ENCODE peak calls at places on chromosome 20, in four cellular contexts. Y, A, L and W are unnamed samples.

GRCh38 chr20:15913661-15914060 is 659.6 kb downstream of the KIF16B start:
- DNase-seq in Y (no peak), A (no peak), L (no peak), W (no peak)

GRCh38 chr20:50663095-50663821 is 28.1 kb downstream of the RIPOR3 start:
- DNase-seq in Y (no peak), A (no peak), L (no peak), W (peak)

GRCh38 chr20:22430154-22430745 is 154.1 kb downstream of the FOXA2 start:
- DNase-seq in Y (no peak), A (no peak), L (no peak), W (no peak)

GRCh38 chr20:1467355-1468116 is 887 bp upstream of the NSFL1C start:
- DNase-seq in Y (no peak), A (no peak), L (no peak), W (no peak)

GRCh38 chr20:63529180-63529860 is 7.9 kb downstream of the PTK6 start:
- DNase-seq in Y (no peak), A (no peak), L (no peak), W (no peak)

GRCh38 chr20:38303908-38304379 is at the start of gene BPI:
- DNase-seq in Y (no peak), A (peak), L (no peak), W (peak)

GRCh38 chr20:58475466-58475865 is 39.7 kb downstream of the APCDD1L start:
- DNase-seq in Y (no peak), A (no peak), L (no peak), W (no peak)

GRCh38 chr20:14498809-14499208 is 161.4 kb upstream of the FLRT3 start:
- DNase-seq in Y (no peak), A (no peak), L (no peak), W (no peak)

GRCh38 chr20:57581202-57582028 is 20.5 kb downstream of the PCK1 start:
- DNase-seq in Y (no peak), A (no peak), L (no peak), W (no peak)

GRCh38 chr20:63652192-63652980 is 838 bp downstream of the STMN3 start:
- DNase-seq in Y (no peak), A (peak), L (peak), W (peak)

GRCh38 chr20:15297059-15297875 is 959.9 kb upstream of the FLRT3 start:
- DNase-seq in Y (no peak), A (no peak), L (no peak), W (no peak)

GRCh38 chr20:37741055-37741454 is 47.2 kb downstream of the CTNNBL1 start:
- DNase-seq in Y (no peak), A (no peak), L (no peak), W (no peak)

GRCh38 chr20:50762045-50762422 is 30.7 kb downstream of the PARD6B start:
- DNase-seq in Y (no peak), A (no peak), L (no peak), W (no peak)

GRCh38 chr20:41005361-41005729 is 23.3 kb upstream of the TOP1 start:
- DNase-seq in Y (no peak), A (peak), L (no peak), W (peak)

GRCh38 chr20:3172933-3173581 is at the start of gene LZTS3:
- DNase-seq in Y (peak), A (peak), L (peak), W (peak)